ENCODE peak calls at places on chromosome 14, in eight cellular contexts. I is WTC11, V is Calu3, C is fibroblast of the aortic adventitia, J is GM23338, U is esophagus squamous epithelium, N is endothelial cell, F is AG04450. H is an unnamed sample.

GRCh38 chr14:32724864-32725550 is 213.7 kb upstream of the NPAS3 start:
- DNase-seq in C (peak; percentile 75), I (peak; percentile 31), V (no peak), J (peak; percentile 15), U (no peak), N (no peak), F (no peak), H (no peak)

GRCh38 chr14:91396959-91397815 is 20.4 kb downstream of the CCDC88C start:
- DNase-seq in V (peak; percentile 56), C (no peak), I (peak; percentile 51), F (no peak), N (no peak), U (no peak), J (peak; percentile 72), H (no peak)

GRCh38 chr14:92510972-92511371 is 2.6 kb upstream of the RIN3 start:
- DNase-seq in C (no peak), F (no peak), V (no peak), U (no peak), N (no peak), J (peak; percentile 71), I (peak; percentile 58), H (no peak)

GRCh38 chr14:89486961-89487360 is 69.9 kb upstream of the FOXN3 start:
- DNase-seq in F (no peak), N (no peak), I (no peak), C (no peak), V (no peak), J (no peak), U (no peak), H (no peak)

GRCh38 chr14:88189040-88189839 is 133.8 kb downstream of the KCNK10 start:
- DNase-seq in C (peak; percentile 94), U (no peak), N (peak; percentile 82), I (peak; percentile 83), V (peak; percentile 84), J (peak; percentile 95), F (peak; percentile 65), H (peak; percentile 71)

GRCh38 chr14:40727107-40727506 is 879.6 kb upstream of the LRFN5 start:
- DNase-seq in F (no peak), V (no peak), I (no peak), J (no peak), N (no peak), C (no peak), U (no peak), H (no peak)

GRCh38 chr14:51447411-51447810 is 204.3 kb upstream of the FRMD6 start:
- DNase-seq in F (no peak), V (no peak), C (no peak), U (no peak), N (no peak), I (no peak), J (no peak), H (no peak)

GRCh38 chr14:78316058-78316457 is 145.9 kb downstream of the NRXN3 start:
- DNase-seq in F (no peak), U (no peak), J (no peak), V (no peak), C (no peak), N (no peak), I (no peak), H (no peak)

GRCh38 chr14:101047326-101047725 is 143.8 kb upstream of the RTL1 start:
- DNase-seq in I (no peak), V (no peak), C (no peak), U (no peak), J (no peak), N (no peak), F (no peak), H (no peak)

GRCh38 chr14:98173291-98173690 is 1098.7 kb downstream of the BCL11B start:
- DNase-seq in C (no peak), F (no peak), N (no peak), I (no peak), J (no peak), U (no peak), V (no peak), H (no peak)

GRCh38 chr14:36173161-36173560 is 3.4 kb downstream of the PTCSC3 start:
- DNase-seq in N (no peak), V (no peak), U (no peak), I (no peak), J (no peak), C (no peak), F (no peak), H (no peak)

GRCh38 chr14:75487155-75487671 is 35.1 kb upstream of the BATF start:
- DNase-seq in U (no peak), N (no peak), I (no peak), F (no peak), V (peak; percentile 17), J (no peak), C (no peak), H (no peak)

GRCh38 chr14:63840981-63841380 is 11.8 kb upstream of the SYNE2 start:
- DNase-seq in C (no peak), I (peak; percentile 75), F (no peak), U (no peak), N (no peak), V (no peak), J (peak; percentile 84), H (no peak)

GRCh38 chr14:62143235-62143634 is 381.0 kb downstream of the SNAPC1 start:
- DNase-seq in C (peak; percentile 84), N (no peak), F (peak; percentile 32), V (no peak), I (no peak), J (no peak), U (no peak), H (no peak)

GRCh38 chr14:99539503-99539902 is 58.3 kb downstream of the CCNK start:
- DNase-seq in C (no peak), F (no peak), I (no peak), U (no peak), N (no peak), V (no peak), J (no peak), H (no peak)

DNA sequence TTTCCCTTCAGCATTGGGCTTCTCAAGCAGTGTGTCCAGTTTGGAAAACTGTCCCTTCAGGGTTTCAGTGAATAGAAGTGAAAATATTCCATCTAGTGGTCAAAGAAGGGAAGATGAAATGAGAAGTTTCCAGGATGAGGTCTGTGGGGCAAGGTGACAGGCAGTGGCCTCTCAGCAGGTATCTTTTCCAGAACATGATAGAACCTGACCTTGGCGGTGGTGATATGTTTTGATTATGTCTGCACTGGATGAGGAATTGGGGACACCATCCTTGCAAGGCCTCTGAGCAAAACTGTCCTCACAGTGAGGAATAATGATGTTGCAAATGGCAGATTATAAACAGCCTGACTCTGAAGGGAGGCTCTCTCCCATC is 4.7 kb downstream of the GPX2 start:
- DNase-seq in I (no peak), C (peak; percentile 22), V (no peak), N (no peak), F (no peak), J (no peak), U (no peak), H (no peak)
- TF ChIP-seq CTCF in I (no peak), C (peak; percentile 24), V (no peak), N (no peak), F (peak; percentile 42), J (peak; percentile 44), U (no peak), H (no peak)

DNA sequence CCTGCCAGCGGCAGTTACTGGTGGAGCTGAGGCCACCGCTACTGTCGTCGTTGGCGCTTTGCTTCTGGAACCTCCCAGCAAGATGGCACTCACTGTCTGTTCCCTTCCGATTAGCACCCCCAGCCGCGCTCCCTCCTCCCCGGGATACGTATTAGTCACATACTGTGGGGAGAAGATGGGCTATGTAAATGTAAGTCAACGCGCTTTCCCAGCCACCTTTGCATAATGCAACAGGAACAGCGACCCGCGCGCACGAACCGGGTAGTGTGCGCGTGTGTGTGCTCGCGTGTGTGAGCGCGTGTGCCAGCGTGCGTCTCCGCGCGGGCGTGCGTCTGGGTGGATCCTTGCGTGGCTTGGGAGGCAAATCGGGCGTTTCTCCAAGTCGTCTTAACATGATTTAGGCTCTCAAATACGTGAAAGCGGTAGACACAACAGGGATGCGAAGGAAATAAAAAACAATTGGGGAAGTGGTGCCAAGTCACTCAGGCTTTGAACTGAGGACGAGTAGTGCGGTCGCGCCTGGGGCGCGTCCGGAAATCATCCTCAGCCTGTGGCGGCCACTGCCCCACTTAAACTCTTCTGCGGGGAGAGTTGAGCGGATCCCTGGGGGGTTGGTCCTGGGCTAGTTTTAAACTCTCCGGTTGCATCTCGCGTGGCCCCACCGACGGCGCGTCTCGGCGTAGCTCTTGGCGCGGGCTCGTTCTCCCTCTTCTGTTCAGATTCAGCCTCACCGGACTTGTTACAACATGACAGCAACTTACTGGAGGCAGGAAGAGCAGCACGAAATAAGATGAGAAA is 1.8 kb downstream of the FLRT2 start:
- DNase-seq in J (peak; percentile 84), F (no peak), I (peak; percentile 68), U (no peak), V (no peak), C (peak; percentile 84), N (peak; percentile 40), H (peak; percentile 79)
- TF ChIP-seq CTCF in J (peak; percentile 25), F (peak; percentile 55), I (no peak), U (peak; percentile 12), V (no peak), C (peak; percentile 47), N (peak; percentile 9), H (no peak)

GRCh38 chr14:105139212-105139825 is 29.3 kb downstream of the JAG2 start:
- DNase-seq in I (no peak), C (no peak), N (peak; percentile 6), U (no peak), V (no peak), J (no peak), F (no peak), H (no peak)

GRCh38 chr14:105139831-105140239 is 28.7 kb downstream of the JAG2 start:
- DNase-seq in C (no peak), I (no peak), U (no peak), J (no peak), N (no peak), F (no peak), V (no peak), H (no peak)

GRCh38 chr14:105137481-105138020 is 31.0 kb downstream of the JAG2 start:
- DNase-seq in I (no peak), F (no peak), V (no peak), J (no peak), C (no peak), N (no peak), U (no peak), H (no peak)

GRCh38 chr14:105138021-105138541 is 30.5 kb downstream of the JAG2 start:
- DNase-seq in U (no peak), N (peak; percentile 8), J (no peak), I (no peak), C (no peak), F (no peak), V (no peak), H (no peak)

DNA sequence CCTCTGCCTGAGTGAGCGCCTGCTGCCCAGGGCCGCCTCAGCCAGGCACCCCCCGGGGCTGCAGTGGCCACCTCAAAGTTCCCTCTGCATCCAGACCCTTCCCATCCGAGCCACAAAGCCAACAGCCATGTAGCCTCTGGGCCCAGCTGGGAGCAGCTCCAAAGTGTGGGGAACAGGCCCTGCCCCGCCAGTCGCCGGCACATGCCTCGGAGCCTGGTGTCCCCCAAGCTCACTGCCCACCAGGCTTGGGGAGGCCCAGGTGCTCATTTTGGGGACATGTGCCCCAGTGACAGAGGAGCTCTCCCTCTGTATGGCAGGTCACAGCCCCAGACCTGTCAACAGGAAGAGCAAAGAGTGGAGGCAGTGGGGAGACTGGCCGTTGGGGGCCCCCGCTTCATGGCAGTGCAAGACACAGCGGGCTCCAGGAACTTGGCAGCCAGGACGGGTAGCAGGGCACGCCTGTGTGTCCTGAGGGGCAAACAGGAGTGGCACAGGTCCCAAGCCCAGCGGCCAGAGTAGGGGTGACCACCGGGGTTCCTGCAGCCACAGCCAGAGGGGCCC is 29.9 kb downstream of the JAG2 start:
- DNase-seq in F (no peak), U (no peak), J (no peak), N (no peak), C (no peak), V (no peak), I (no peak), H (no peak)
- TF ChIP-seq CTCF in F (no peak), U (no peak), J (no peak), N (no peak), C (no peak), V (no peak), I (no peak), H (no peak)

GRCh38 chr14:94312481-94313246 is 10.5 kb downstream of the SERPINA6 start:
- DNase-seq in C (no peak), U (no peak), J (no peak), V (no peak), N (no peak), F (no peak), I (no peak), H (no peak)
- TF ChIP-seq CTCF in C (no peak), U (no peak), J (no peak), V (no peak), N (no peak), F (no peak), I (no peak), H (no peak)

H was measured in glutamatergic neuron.